ENCODE peak calls at places on chromosomes 2 and 18, in ten cellular contexts. H is HCT116, D is heart left ventricle, G is astrocyte of the spinal cord, E is endothelial cell, Q is cardiac fibroblast, B is GM12864, Y is esophagus squamous epithelium, R is lower lobe of right lung, N is tibial artery. J is an unnamed sample.

GRCh38 chr2:136527560-136527959 is 237.8 kb upstream of the THSD7B start:
- DNase-seq in H (no peak), D (no peak), G (no peak), E (peak), Q (peak), B (no peak), Y (no peak), R (no peak), N (no peak), J (no peak)

GRCh38 chr18:13067966-13068365 is 76.8 kb downstream of the CEP192 start:
- DNase-seq in H (no peak), D (no peak), G (no peak), E (no peak), Q (no peak), B (no peak), Y (no peak), R (no peak), N (no peak), J (no peak)

GRCh38 chr2:219419331-219420197 is 1.4 kb downstream of the DES start:
- DNase-seq in H (no peak), D (peak), G (no peak), E (no peak), Q (no peak), B (no peak), Y (no peak), R (no peak), N (peak), J (no peak)

GRCh38 chr2:23388292-23388691 is 3.3 kb downstream of the KLHL29 start:
- DNase-seq in H (no peak), D (no peak), G (no peak), E (no peak), Q (no peak), B (no peak), Y (no peak), R (no peak), N (no peak), J (no peak)

GRCh38 chr2:164826293-164827243 is 15.1 kb downstream of the COBLL1 start:
- DNase-seq in H (no peak), D (peak), G (peak), E (no peak), Q (peak), B (no peak), Y (no peak), R (peak), N (peak), J (no peak)

GRCh38 chr2:11581797-11582525 is 48.1 kb downstream of the GREB1 start:
- DNase-seq in H (no peak), D (no peak), G (no peak), E (no peak), Q (no peak), B (no peak), Y (no peak), R (no peak), N (no peak), J (no peak)

GRCh38 chr2:241298554-241299165 is 16.8 kb downstream of the HDLBP start:
- DNase-seq in H (no peak), D (no peak), G (no peak), E (no peak), Q (no peak), B (no peak), Y (no peak), R (no peak), N (no peak), J (no peak)

GRCh38 chr2:46489430-46489829 is 10.1 kb downstream of the TMEM247 start:
- DNase-seq in H (no peak), D (no peak), G (no peak), E (no peak), Q (no peak), B (no peak), Y (no peak), R (no peak), N (no peak), J (no peak)

GRCh38 chr2:162509288-162509968 is 165.5 kb downstream of the GCA start:
- DNase-seq in H (no peak), D (no peak), G (no peak), E (no peak), Q (no peak), B (no peak), Y (no peak), R (no peak), N (no peak), J (no peak)

GRCh38 chr2:121162893-121163292 is 122.1 kb downstream of the TFCP2L1 start:
- DNase-seq in H (no peak), D (no peak), G (no peak), E (no peak), Q (no peak), B (no peak), Y (no peak), R (no peak), N (no peak), J (no peak)

GRCh38 chr2:128469203-128469602 is 150.5 kb upstream of the HS6ST1 start:
- DNase-seq in H (peak), D (no peak), G (no peak), E (no peak), Q (peak), B (no peak), Y (no peak), R (no peak), N (no peak), J (no peak)

GRCh38 chr2:26615336-26616031 is 25.7 kb downstream of the CIB4 start:
- DNase-seq in H (peak), D (no peak), G (no peak), E (no peak), Q (no peak), B (no peak), Y (no peak), R (peak), N (peak), J (peak)

GRCh38 chr18:25047983-25048382 is 304.0 kb downstream of the ZNF521 start:
- DNase-seq in H (no peak), D (no peak), G (no peak), E (no peak), Q (no peak), B (no peak), Y (no peak), R (no peak), N (no peak), J (no peak)

GRCh38 chr2:26883971-26884370 is 36.0 kb downstream of the DPYSL5 start:
- DNase-seq in H (no peak), D (no peak), G (no peak), E (no peak), Q (no peak), B (no peak), Y (no peak), R (no peak), N (no peak), J (no peak)

GRCh38 chr2:45759310-45759851 is 107.9 kb downstream of the PRKCE start:
- DNase-seq in H (no peak), D (peak), G (peak), E (no peak), Q (peak), B (no peak), Y (no peak), R (no peak), N (no peak), J (no peak)

GRCh38 chr2:189613650-189614420 is 33.2 kb upstream of the SLC40A1 start:
- DNase-seq in H (no peak), D (peak), G (peak), E (peak), Q (peak), B (no peak), Y (no peak), R (no peak), N (no peak), J (no peak)

GRCh38 chr2:201959626-201960025 is 74.0 kb upstream of the FZD7 start:
- DNase-seq in H (no peak), D (no peak), G (peak), E (no peak), Q (no peak), B (no peak), Y (no peak), R (no peak), N (no peak), J (no peak)

GRCh38 chr2:33069894-33070651 is 123.3 kb downstream of the LTBP1 start:
- DNase-seq in H (peak), D (peak), G (peak), E (no peak), Q (peak), B (no peak), Y (no peak), R (no peak), N (peak), J (no peak)

GRCh38 chr2:71736091-71736878 is 282.9 kb downstream of the DYSF start:
- DNase-seq in H (no peak), D (peak), G (no peak), E (no peak), Q (no peak), B (no peak), Y (no peak), R (no peak), N (no peak), J (no peak)

GRCh38 chr18:78857252-78858150 is 122.1 kb upstream of the SALL3 start:
- DNase-seq in H (no peak), D (no peak), G (no peak), E (no peak), Q (no peak), B (no peak), Y (no peak), R (no peak), N (no peak), J (no peak)

GRCh38 chr18:41939326-41939725 is 15.7 kb upstream of the PIK3C3 start:
- DNase-seq in H (no peak), D (no peak), G (no peak), E (no peak), Q (peak), B (no peak), Y (no peak), R (no peak), N (no peak), J (no peak)

GRCh38 chr2:232523682-232524597 is 2.0 kb upstream of the CHRND start:
- DNase-seq in H (no peak), D (peak), G (peak), E (peak), Q (peak), B (no peak), Y (no peak), R (no peak), N (no peak), J (no peak)

GRCh38 chr2:202965810-202966454 is 48.7 kb upstream of the NBEAL1 start:
- DNase-seq in H (peak), D (no peak), G (peak), E (no peak), Q (peak), B (peak), Y (no peak), R (no peak), N (no peak), J (peak)

GRCh38 chr18:41600693-41601391 is 354.2 kb upstream of the PIK3C3 start:
- DNase-seq in H (no peak), D (no peak), G (no peak), E (no peak), Q (no peak), B (no peak), Y (no peak), R (no peak), N (no peak), J (no peak)

GRCh38 chr2:195531754-195532153 is 125.3 kb upstream of the SLC39A10 start:
- DNase-seq in H (no peak), D (no peak), G (peak), E (no peak), Q (peak), B (no peak), Y (no peak), R (no peak), N (no peak), J (no peak)

GRCh38 chr18:61765097-61765496 is 127.7 kb downstream of the RNF152 start:
- DNase-seq in H (no peak), D (no peak), G (peak), E (no peak), Q (peak), B (no peak), Y (no peak), R (no peak), N (no peak), J (no peak)

GRCh38 chr2:8479298-8479697 is 202.6 kb upstream of the ID2 start:
- DNase-seq in H (no peak), D (peak), G (no peak), E (no peak), Q (no peak), B (no peak), Y (no peak), R (no peak), N (peak), J (no peak)

GRCh38 chr2:169116307-169116706 is 46.9 kb downstream of the DHRS9 start:
- DNase-seq in H (no peak), D (no peak), G (no peak), E (no peak), Q (no peak), B (no peak), Y (no peak), R (no peak), N (no peak), J (no peak)

GRCh38 chr2:134774786-134775641 is 56.2 kb upstream of the TMEM163 start:
- DNase-seq in H (peak), D (no peak), G (no peak), E (no peak), Q (peak), B (no peak), Y (no peak), R (no peak), N (no peak), J (no peak)

GRCh38 chr2:102592601-102593000 is 26.8 kb upstream of the SLC9A2 start:
- DNase-seq in H (no peak), D (no peak), G (no peak), E (peak), Q (peak), B (no peak), Y (no peak), R (no peak), N (no peak), J (no peak)

GRCh38 chr2:99442837-99443236 is 47.0 kb downstream of the REV1 start:
- DNase-seq in H (no peak), D (no peak), G (no peak), E (no peak), Q (peak), B (no peak), Y (no peak), R (no peak), N (no peak), J (no peak)

GRCh38 chr2:139814458-139814857 is 1034.3 kb upstream of the NXPH2 start:
- DNase-seq in H (no peak), D (no peak), G (no peak), E (no peak), Q (no peak), B (no peak), Y (no peak), R (no peak), N (no peak), J (no peak)

DNA sequence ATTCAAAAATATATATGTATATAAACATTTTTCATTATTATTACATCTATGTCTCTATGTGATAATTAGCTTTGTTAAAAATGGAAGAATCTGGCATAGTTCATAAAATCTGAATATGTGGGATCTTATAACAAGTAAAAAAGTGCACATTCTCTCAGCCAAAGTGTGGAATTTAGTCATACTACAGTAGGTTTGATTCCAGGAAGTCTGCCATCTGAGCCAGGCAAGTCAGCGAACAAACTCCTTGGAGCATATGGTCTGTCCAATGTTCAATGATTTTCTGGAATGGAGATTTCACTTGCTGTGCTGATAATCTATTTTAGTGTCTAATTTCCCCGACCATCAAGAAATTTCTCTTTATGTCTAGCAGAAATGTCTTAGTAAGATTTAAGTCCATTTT is 1033.2 kb upstream of the NXPH2 start:
- DNase-seq in H (no peak), D (no peak), G (no peak), E (no peak), Q (no peak), B (no peak), Y (no peak), R (no peak), N (no peak), J (no peak)
- TF ChIP-seq CTCF in H (no peak), D (no peak), G (no peak), E (no peak), Q (no peak), B (no peak), Y (no peak), R (no peak), N (no peak), J (no peak)

GRCh38 chr18:74251297-74252031 is 40.3 kb downstream of the CYB5A start:
- DNase-seq in H (no peak), D (no peak), G (peak), E (no peak), Q (peak), B (no peak), Y (no peak), R (no peak), N (no peak), J (no peak)
- TF ChIP-seq CTCF in H (no peak), D (no peak), G (no peak), E (no peak), Q (no peak), B (no peak), Y (no peak), R (no peak), N (no peak), J (no peak)

GRCh38 chr2:112118148-112118547 is 20.0 kb upstream of the FBLN7 start:
- DNase-seq in H (no peak), D (no peak), G (no peak), E (no peak), Q (no peak), B (no peak), Y (no peak), R (no peak), N (no peak), J (no peak)
- TF ChIP-seq CTCF in H (peak), D (no peak), G (peak), E (peak), Q (peak), B (no peak), Y (no peak), R (no peak), N (no peak), J (no peak)

GRCh38 chr18:60413944-60414547 is 41.5 kb upstream of the MC4R start:
- DNase-seq in H (peak), D (no peak), G (no peak), E (peak), Q (peak), B (no peak), Y (no peak), R (no peak), N (no peak), J (no peak)
- TF ChIP-seq CTCF in H (peak), D (no peak), G (peak), E (peak), Q (peak), B (peak), Y (peak), R (peak), N (no peak), J (peak)

GRCh38 chr2:13650586-13651180 is 933.9 kb downstream of the TRIB2 start:
- DNase-seq in H (no peak), D (no peak), G (no peak), E (no peak), Q (peak), B (no peak), Y (no peak), R (no peak), N (no peak), J (no peak)
- TF ChIP-seq CTCF in H (no peak), D (no peak), G (no peak), E (no peak), Q (peak), B (peak), Y (no peak), R (no peak), N (no peak), J (no peak)

DNA sequence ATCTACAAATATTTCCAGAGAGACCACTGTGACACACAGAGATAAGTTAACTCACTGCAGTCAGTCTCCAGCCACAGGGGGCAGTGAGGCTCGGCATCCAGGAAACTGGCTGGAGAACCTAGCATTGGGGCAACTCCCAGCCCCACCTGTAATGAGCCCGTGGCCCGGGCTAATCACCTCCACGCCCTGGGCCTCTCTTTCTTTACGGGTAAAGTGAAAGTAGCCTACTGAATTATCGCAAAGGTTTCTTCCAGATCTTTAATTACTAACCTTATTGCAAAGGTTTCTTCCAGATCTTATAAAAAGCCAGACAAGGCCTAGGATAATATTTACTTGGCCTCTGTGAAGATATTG is 45.6 kb upstream of the ACAA2 start:
- DNase-seq in H (no peak), D (no peak), G (no peak), E (no peak), Q (no peak), B (no peak), Y (no peak), R (no peak), N (no peak), J (peak)
- TF ChIP-seq CTCF in H (no peak), D (no peak), G (no peak), E (peak), Q (no peak), B (no peak), Y (no peak), R (peak), N (no peak), J (no peak)

GRCh38 chr18:52875711-52876110 is 535.7 kb downstream of the DCC start:
- DNase-seq in H (no peak), D (no peak), G (no peak), E (no peak), Q (no peak), B (no peak), Y (no peak), R (no peak), N (no peak), J (no peak)

GRCh38 chr18:52874774-52875173 is 534.8 kb downstream of the DCC start:
- DNase-seq in H (no peak), D (no peak), G (no peak), E (no peak), Q (no peak), B (no peak), Y (no peak), R (no peak), N (no peak), J (no peak)

GRCh38 chr18:52869349-52869923 is 529.4 kb downstream of the DCC start:
- DNase-seq in H (no peak), D (no peak), G (no peak), E (no peak), Q (no peak), B (no peak), Y (no peak), R (peak), N (no peak), J (no peak)

DNA sequence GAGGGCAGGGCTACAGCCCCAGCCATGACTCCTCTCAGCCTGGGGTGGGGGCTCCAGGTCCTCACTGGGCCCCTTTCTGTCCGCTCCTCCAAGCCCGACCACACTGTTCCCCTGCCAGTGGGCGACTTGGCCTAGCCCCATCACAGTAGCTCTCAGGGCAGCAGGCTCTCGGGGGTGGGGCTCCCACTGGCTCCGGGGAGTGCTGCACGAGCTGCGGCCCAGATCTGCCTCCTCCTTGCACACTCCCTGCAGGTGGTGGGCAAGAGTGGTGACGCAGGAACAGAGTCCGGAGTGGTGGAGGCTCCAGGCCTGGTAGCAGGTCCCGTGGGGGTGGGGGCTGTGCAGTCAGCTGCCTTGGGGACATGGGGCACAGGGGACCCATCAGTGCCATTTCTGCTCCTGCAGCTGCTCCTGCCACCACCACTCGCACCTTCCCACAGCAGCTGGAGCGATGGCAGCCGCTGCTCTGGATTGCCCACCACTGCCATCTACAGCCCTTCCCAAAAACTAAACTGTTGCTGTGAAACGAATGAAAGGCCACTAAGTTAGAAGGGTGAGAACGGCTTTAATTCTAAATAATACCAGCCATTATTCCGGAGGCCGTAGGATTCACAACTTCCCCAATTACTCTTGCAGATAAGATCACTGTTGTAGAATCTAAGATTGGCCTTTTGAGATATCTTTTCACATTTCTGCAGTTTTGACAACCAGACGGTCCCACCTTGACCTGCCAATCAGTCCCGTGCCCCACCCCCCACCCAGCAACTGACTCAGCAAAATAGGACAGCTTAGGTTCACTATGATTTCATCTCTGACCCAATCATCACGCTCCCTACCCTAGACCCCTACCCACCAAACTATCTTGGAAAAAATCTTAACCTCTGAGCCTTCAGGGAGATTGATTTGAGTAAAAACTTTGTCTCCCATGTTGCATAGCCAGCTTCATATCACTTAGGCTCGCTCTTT is 530.2 kb downstream of the DCC start:
- DNase-seq in H (no peak), D (peak), G (no peak), E (peak), Q (no peak), B (no peak), Y (no peak), R (no peak), N (no peak), J (peak)
- TF ChIP-seq CTCF in H (no peak), D (no peak), G (no peak), E (no peak), Q (no peak), B (no peak), Y (no peak), R (no peak), N (no peak), J (no peak)